ENCODE peak calls at places on chromosomes 16 and 17, in eight cellular contexts. One of them, this sample, is unnamed. For H3K4me1, the result is how much of the 10 kb centered on the place peaks cover.

GRCh38 chr16:84611041-84611440 is 6.8 kb downstream of the COTL1 start:
- DNase-seq in tibial artery: no peak
- DNase-seq in adrenal gland: no peak
- DNase-seq in psoas muscle: no peak
- DNase-seq in heart right ventricle: no peak
- DNase-seq in PC-3: no peak
- DNase-seq in GM23338: no peak
- DNase-seq in thoracic aorta: no peak
- DNase-seq in this sample: no peak

GRCh38 chr16:55393976-55394375 is 70.0 kb downstream of the IRX6 start:
- DNase-seq in tibial artery: no peak
- DNase-seq in adrenal gland: no peak
- DNase-seq in heart right ventricle: no peak
- DNase-seq in GM23338: no peak
- DNase-seq in psoas muscle: no peak
- DNase-seq in PC-3: no peak
- DNase-seq in thoracic aorta: no peak
- DNase-seq in this sample: no peak

GRCh38 chr16:71499775-71500364 is 10.7 kb upstream of the ZNF19 start:
- DNase-seq in adrenal gland: peak
- DNase-seq in heart right ventricle: no peak
- DNase-seq in thoracic aorta: no peak
- DNase-seq in psoas muscle: no peak
- DNase-seq in PC-3: peak
- DNase-seq in GM23338: peak
- DNase-seq in tibial artery: no peak
- DNase-seq in this sample: peak

GRCh38 chr16:83732536-83732935 is 75.2 kb upstream of the HSBP1 start:
- DNase-seq in psoas muscle: no peak
- DNase-seq in tibial artery: no peak
- DNase-seq in adrenal gland: no peak
- DNase-seq in PC-3: no peak
- DNase-seq in thoracic aorta: no peak
- DNase-seq in GM23338: no peak
- DNase-seq in heart right ventricle: no peak
- DNase-seq in this sample: no peak

GRCh38 chr16:14509055-14509454 is 121.0 kb downstream of the PARN start:
- DNase-seq in heart right ventricle: no peak
- DNase-seq in GM23338: no peak
- DNase-seq in thoracic aorta: no peak
- DNase-seq in tibial artery: no peak
- DNase-seq in adrenal gland: no peak
- DNase-seq in psoas muscle: no peak
- DNase-seq in PC-3: peak
- DNase-seq in this sample: no peak

GRCh38 chr16:239948-240277 is 5.3 kb downstream of the FAM234A start:
- DNase-seq in adrenal gland: no peak
- DNase-seq in thoracic aorta: no peak
- DNase-seq in GM23338: no peak
- DNase-seq in psoas muscle: no peak
- DNase-seq in heart right ventricle: no peak
- DNase-seq in PC-3: no peak
- DNase-seq in tibial artery: no peak
- DNase-seq in this sample: no peak

GRCh38 chr17:72590882-72591499 is 470.2 kb downstream of the SOX9 start:
- DNase-seq in tibial artery: no peak
- DNase-seq in psoas muscle: no peak
- DNase-seq in GM23338: no peak
- DNase-seq in thoracic aorta: no peak
- DNase-seq in heart right ventricle: no peak
- DNase-seq in adrenal gland: no peak
- DNase-seq in PC-3: peak
- DNase-seq in this sample: no peak

GRCh38 chr16:27330542-27330941 is 16.8 kb downstream of the IL4R start:
- DNase-seq in PC-3: no peak
- DNase-seq in heart right ventricle: peak
- DNase-seq in tibial artery: peak
- DNase-seq in psoas muscle: peak
- DNase-seq in adrenal gland: no peak
- DNase-seq in thoracic aorta: peak
- DNase-seq in GM23338: no peak
- DNase-seq in this sample: no peak

GRCh38 chr17:8754890-8755289 is 3.5 kb downstream of the SPDYE4 start:
- DNase-seq in PC-3: no peak
- DNase-seq in heart right ventricle: no peak
- DNase-seq in thoracic aorta: no peak
- DNase-seq in GM23338: no peak
- DNase-seq in adrenal gland: no peak
- DNase-seq in tibial artery: no peak
- DNase-seq in psoas muscle: no peak
- DNase-seq in this sample: no peak

GRCh38 chr16:86515420-86515779 is 5.1 kb downstream of the FOXF1 start:
- DNase-seq in thoracic aorta: no peak
- DNase-seq in tibial artery: no peak
- DNase-seq in PC-3: no peak
- DNase-seq in heart right ventricle: no peak
- DNase-seq in adrenal gland: no peak
- DNase-seq in psoas muscle: no peak
- DNase-seq in GM23338: peak
- DNase-seq in this sample: no peak

GRCh38 chr17:77124192-77124908 is 16.4 kb upstream of the SEC14L1 start:
- DNase-seq in psoas muscle: no peak
- DNase-seq in thoracic aorta: no peak
- DNase-seq in adrenal gland: no peak
- DNase-seq in PC-3: peak
- DNase-seq in tibial artery: no peak
- DNase-seq in heart right ventricle: no peak
- DNase-seq in GM23338: no peak
- DNase-seq in this sample: no peak

GRCh38 chr17:7403043-7403901 is 625 bp downstream of the TMEM256 start:
- DNase-seq in thoracic aorta: peak
- DNase-seq in PC-3: no peak
- DNase-seq in tibial artery: no peak
- DNase-seq in adrenal gland: no peak
- DNase-seq in GM23338: peak
- DNase-seq in heart right ventricle: peak
- DNase-seq in psoas muscle: peak
- DNase-seq in this sample: peak

GRCh38 chr17:15361151-15361550 is 19.8 kb upstream of the TEKT3 start:
- DNase-seq in PC-3: no peak
- DNase-seq in adrenal gland: no peak
- DNase-seq in GM23338: no peak
- DNase-seq in psoas muscle: no peak
- DNase-seq in heart right ventricle: no peak
- DNase-seq in tibial artery: no peak
- DNase-seq in thoracic aorta: no peak
- DNase-seq in this sample: no peak

GRCh38 chr17:11797803-11798202 is 199.5 kb downstream of the ZNF18 start:
- DNase-seq in heart right ventricle: no peak
- DNase-seq in GM23338: peak
- DNase-seq in PC-3: no peak
- DNase-seq in psoas muscle: no peak
- DNase-seq in tibial artery: no peak
- DNase-seq in adrenal gland: no peak
- DNase-seq in thoracic aorta: no peak
- DNase-seq in this sample: no peak

GRCh38 chr16:47667956-47668355 is 206.8 kb downstream of the PHKB start:
- DNase-seq in PC-3: no peak
- DNase-seq in thoracic aorta: no peak
- DNase-seq in psoas muscle: no peak
- DNase-seq in tibial artery: no peak
- DNase-seq in heart right ventricle: no peak
- DNase-seq in GM23338: no peak
- DNase-seq in adrenal gland: no peak
- DNase-seq in this sample: no peak

GRCh38 chr17:57343717-57344116 is 87.4 kb downstream of the MSI2 start:
- DNase-seq in psoas muscle: no peak
- DNase-seq in thoracic aorta: no peak
- DNase-seq in tibial artery: no peak
- DNase-seq in heart right ventricle: no peak
- DNase-seq in PC-3: no peak
- DNase-seq in GM23338: no peak
- DNase-seq in adrenal gland: no peak
- DNase-seq in this sample: no peak

GRCh38 chr16:70737377-70738082 is 51.7 kb upstream of the MTSS2 start:
- DNase-seq in PC-3: no peak
- DNase-seq in thoracic aorta: no peak
- DNase-seq in tibial artery: peak
- DNase-seq in adrenal gland: peak
- DNase-seq in GM23338: no peak
- DNase-seq in psoas muscle: peak
- DNase-seq in heart right ventricle: peak
- DNase-seq in this sample: peak

GRCh38 chr16:85309656-85310587 is 197.7 kb upstream of the CIBAR2 start:
- DNase-seq in adrenal gland: no peak
- DNase-seq in thoracic aorta: no peak
- DNase-seq in heart right ventricle: peak
- DNase-seq in tibial artery: peak
- DNase-seq in psoas muscle: peak
- DNase-seq in GM23338: peak
- DNase-seq in PC-3: no peak
- DNase-seq in this sample: no peak

DNA sequence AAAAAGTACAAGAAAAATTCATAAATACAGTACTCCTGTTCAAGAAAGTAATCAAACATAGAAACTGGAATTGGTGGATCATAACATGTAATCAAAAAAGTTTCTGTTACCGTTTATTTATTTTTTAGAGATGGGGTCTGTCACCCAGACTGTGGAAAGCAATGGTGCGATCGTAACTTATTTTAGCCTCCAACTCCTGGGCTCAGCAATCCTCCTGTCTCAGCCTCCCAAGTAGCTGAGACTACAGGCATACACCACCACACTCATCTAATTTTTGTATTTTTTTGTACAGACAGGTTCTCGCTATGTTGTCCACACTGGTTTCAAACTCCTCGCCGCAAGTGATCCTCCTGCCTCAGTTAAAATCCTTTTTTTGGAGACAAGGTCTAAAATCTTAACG is 22.5 kb downstream of the ARHGAP17 start:
- DNase-seq in tibial artery: no peak
- DNase-seq in thoracic aorta: no peak
- DNase-seq in heart right ventricle: no peak
- DNase-seq in adrenal gland: no peak
- DNase-seq in PC-3: no peak
- DNase-seq in GM23338: no peak
- DNase-seq in psoas muscle: no peak
- DNase-seq in this sample: no peak
- H3K4me1 ChIP-seq in tibial artery: half or more
- H3K4me1 ChIP-seq in thoracic aorta: half or more
- H3K4me1 ChIP-seq in heart right ventricle: half or more
- H3K4me1 ChIP-seq in adrenal gland: under half
- H3K4me1 ChIP-seq in PC-3: half or more
- H3K4me1 ChIP-seq in GM23338: under half
- H3K4me1 ChIP-seq in psoas muscle: half or more
- H3K4me1 ChIP-seq in this sample: under half

GRCh38 chr16:6714510-6714909 is 618.1 kb upstream of the RBFOX1 start:
- DNase-seq in PC-3: no peak
- DNase-seq in tibial artery: no peak
- DNase-seq in psoas muscle: no peak
- DNase-seq in thoracic aorta: no peak
- DNase-seq in heart right ventricle: no peak
- DNase-seq in adrenal gland: no peak
- DNase-seq in GM23338: no peak
- DNase-seq in this sample: no peak
- TF ChIP-seq CTCF in PC-3: no peak
- TF ChIP-seq CTCF in tibial artery: no peak
- TF ChIP-seq CTCF in psoas muscle: no peak
- TF ChIP-seq CTCF in thoracic aorta: no peak
- TF ChIP-seq CTCF in heart right ventricle: no peak
- TF ChIP-seq CTCF in adrenal gland: no peak
- TF ChIP-seq CTCF in GM23338: no peak
- TF ChIP-seq CTCF in this sample: no peak

DNA sequence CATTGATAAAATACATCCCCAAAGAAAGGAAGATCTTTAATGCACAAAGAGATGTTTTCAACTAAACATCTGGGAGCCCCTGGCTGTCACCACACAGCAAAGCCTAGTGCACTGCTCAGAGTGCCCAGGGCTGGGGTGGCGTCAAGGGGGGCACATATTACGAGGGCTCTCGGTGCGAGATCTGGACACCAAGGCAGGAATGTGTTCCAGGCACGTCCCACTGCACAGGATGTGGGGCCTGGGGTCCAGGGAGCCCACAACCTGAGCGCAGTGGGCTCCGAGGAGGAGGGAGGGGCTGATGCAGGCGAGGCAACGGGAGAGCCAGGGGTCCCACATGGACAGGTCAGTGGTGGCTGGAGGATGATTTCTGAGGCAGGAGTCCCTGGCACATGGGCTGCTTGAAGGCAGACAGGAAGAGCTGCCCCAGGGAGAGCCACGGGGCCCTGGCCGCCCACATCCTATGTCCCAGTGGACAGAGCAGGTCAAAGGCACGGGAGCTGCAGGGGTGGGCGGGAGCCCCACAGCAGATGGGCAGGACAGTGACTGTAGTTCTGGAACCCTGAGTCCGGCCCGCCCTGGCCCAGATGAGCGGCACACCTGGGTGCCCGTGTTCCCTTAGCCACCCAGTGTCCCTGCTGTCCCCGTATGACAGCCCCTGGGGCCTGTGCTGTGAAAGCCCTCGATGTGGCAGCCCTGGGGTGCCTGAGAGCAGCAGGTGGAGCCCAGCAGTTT is 56.4 kb downstream of the ZNF778 start:
- DNase-seq in thoracic aorta: no peak
- DNase-seq in tibial artery: peak
- DNase-seq in adrenal gland: no peak
- DNase-seq in PC-3: no peak
- DNase-seq in GM23338: no peak
- DNase-seq in psoas muscle: no peak
- DNase-seq in heart right ventricle: no peak
- DNase-seq in this sample: no peak
- H3K4me1 ChIP-seq in thoracic aorta: under half
- H3K4me1 ChIP-seq in tibial artery: under half
- H3K4me1 ChIP-seq in adrenal gland: under half
- H3K4me1 ChIP-seq in PC-3: under half
- H3K4me1 ChIP-seq in GM23338: under half
- H3K4me1 ChIP-seq in psoas muscle: under half
- H3K4me1 ChIP-seq in heart right ventricle: under half
- H3K4me1 ChIP-seq in this sample: under half

GRCh38 chr17:30551666-30552339 is 74.6 kb downstream of the GOSR1 start:
- DNase-seq in tibial artery: peak
- DNase-seq in adrenal gland: no peak
- DNase-seq in PC-3: no peak
- DNase-seq in psoas muscle: no peak
- DNase-seq in heart right ventricle: no peak
- DNase-seq in GM23338: no peak
- DNase-seq in thoracic aorta: no peak
- DNase-seq in this sample: no peak

GRCh38 chr17:30552994-30553565 is 75.9 kb downstream of the GOSR1 start:
- DNase-seq in adrenal gland: no peak
- DNase-seq in psoas muscle: no peak
- DNase-seq in GM23338: no peak
- DNase-seq in heart right ventricle: no peak
- DNase-seq in tibial artery: no peak
- DNase-seq in PC-3: no peak
- DNase-seq in thoracic aorta: no peak
- DNase-seq in this sample: no peak

GRCh38 chr17:30555942-30556341 is 78.7 kb downstream of the GOSR1 start:
- DNase-seq in tibial artery: no peak
- DNase-seq in heart right ventricle: no peak
- DNase-seq in GM23338: no peak
- DNase-seq in adrenal gland: no peak
- DNase-seq in PC-3: no peak
- DNase-seq in psoas muscle: no peak
- DNase-seq in thoracic aorta: no peak
- DNase-seq in this sample: no peak

GRCh38 chr17:30556374-30557332 is 79.4 kb downstream of the GOSR1 start:
- DNase-seq in tibial artery: peak
- DNase-seq in psoas muscle: no peak
- DNase-seq in GM23338: no peak
- DNase-seq in thoracic aorta: no peak
- DNase-seq in adrenal gland: no peak
- DNase-seq in PC-3: no peak
- DNase-seq in heart right ventricle: no peak
- DNase-seq in this sample: no peak

GRCh38 chr17:30554839-30555751 is 77.9 kb downstream of the GOSR1 start:
- DNase-seq in psoas muscle: no peak
- DNase-seq in thoracic aorta: no peak
- DNase-seq in PC-3: peak
- DNase-seq in adrenal gland: no peak
- DNase-seq in heart right ventricle: no peak
- DNase-seq in GM23338: peak
- DNase-seq in tibial artery: peak
- DNase-seq in this sample: peak
- TF ChIP-seq CTCF in psoas muscle: no peak
- TF ChIP-seq CTCF in thoracic aorta: no peak
- TF ChIP-seq CTCF in PC-3: peak
- TF ChIP-seq CTCF in adrenal gland: no peak
- TF ChIP-seq CTCF in heart right ventricle: peak
- TF ChIP-seq CTCF in GM23338: peak
- TF ChIP-seq CTCF in tibial artery: no peak
- TF ChIP-seq CTCF in this sample: peak

This sample was measured in BE2C.